ENCODE peak calls at places on chromosomes 5 and 9, in ten cellular contexts. W is heart right ventricle, V is psoas muscle, A is fibroblast of lung, M is K562, Z is tibial nerve, C is suprapubic skin, D is upper lobe of right lung, N is left ventricle myocardium inferior, E is PC-9. U is an unnamed sample.
A peak's percentile ranks its signal among the peaks of the same experiment; 100 is the strongest.

GRCh38 chr5:124732349-124732875 is 14.0 kb downstream of the ZNF608 start:
- DNase-seq in D (no peak), M (no peak), Z (no peak), N (no peak), W (no peak), E (no peak), A (no peak), V (no peak), C (no peak), U (no peak)

GRCh38 chr5:172140120-172140519 is 47.9 kb downstream of the STK10 start:
- DNase-seq in E (no peak), D (no peak), A (no peak), Z (no peak), C (peak; percentile 17), W (no peak), N (no peak), M (no peak), V (no peak), U (no peak)

GRCh38 chr5:113075019-113075418 is 98.4 kb downstream of the DCP2 start:
- DNase-seq in E (no peak), Z (no peak), D (no peak), W (no peak), M (no peak), C (no peak), A (no peak), N (no peak), V (no peak), U (no peak)

GRCh38 chr5:68932830-68933434 is 160.9 kb upstream of the SLC30A5 start:
- DNase-seq in Z (no peak), D (no peak), V (no peak), E (no peak), A (peak; percentile 9), M (peak; percentile 50), N (no peak), C (no peak), W (no peak), U (no peak)

GRCh38 chr5:172906888-172907287 is 52.3 kb upstream of the RPL26L1 start:
- DNase-seq in V (no peak), C (no peak), Z (no peak), N (no peak), M (no peak), D (no peak), W (no peak), A (no peak), E (no peak), U (no peak)

GRCh38 chr5:10301842-10302610 is 5.7 kb downstream of the CMBL start:
- DNase-seq in N (peak; percentile 86), V (peak; percentile 96), Z (no peak), A (peak; percentile 42), D (peak; percentile 93), E (peak; percentile 98), M (no peak), W (peak; percentile 85), C (no peak), U (peak; percentile 86)

GRCh38 chr5:157603333-157604190 is 28.0 kb upstream of the ADAM19 start:
- DNase-seq in W (no peak), Z (no peak), A (peak; percentile 98), E (peak; percentile 29), D (no peak), M (no peak), V (no peak), C (no peak), N (no peak), U (no peak)

GRCh38 chr5:170681013-170681433 is 102.5 kb upstream of the GABRP start:
- DNase-seq in V (no peak), W (peak; percentile 16), E (no peak), M (peak; percentile 26), Z (no peak), C (no peak), A (peak; percentile 37), N (peak; percentile 15), D (no peak), U (no peak)

GRCh38 chr5:74945561-74946165 is 79.5 kb upstream of the FAM169A start:
- DNase-seq in E (no peak), M (no peak), V (no peak), N (no peak), W (no peak), D (no peak), C (no peak), A (no peak), Z (no peak), U (no peak)
- TF ChIP-seq CTCF in E (no peak), M (no peak), V (no peak), N (no peak), W (no peak), D (no peak), C (no peak), A (no peak), Z (no peak), U (no peak)

GRCh38 chr5:57575839-57576238 is 93.2 kb upstream of the ACTBL2 start:
- DNase-seq in E (no peak), D (no peak), A (no peak), C (no peak), W (no peak), Z (no peak), M (peak; percentile 20), N (no peak), V (no peak), U (no peak)

GRCh38 chr5:57581222-57581621 is 98.6 kb upstream of the ACTBL2 start:
- DNase-seq in Z (no peak), M (no peak), D (no peak), W (no peak), A (no peak), N (no peak), E (no peak), C (no peak), V (no peak), U (no peak)

GRCh38 chr5:57581772-57582171 is 99.2 kb upstream of the ACTBL2 start:
- DNase-seq in E (no peak), A (peak; percentile 14), M (no peak), W (no peak), C (no peak), D (no peak), V (no peak), N (no peak), Z (no peak), U (no peak)

GRCh38 chr5:57577432-57578175 is 95.0 kb upstream of the ACTBL2 start:
- DNase-seq in M (no peak), D (no peak), Z (no peak), E (no peak), W (no peak), V (no peak), N (no peak), C (no peak), A (no peak), U (no peak)

GRCh38 chr5:57576317-57576716 is 93.7 kb upstream of the ACTBL2 start:
- DNase-seq in N (no peak), D (no peak), C (no peak), E (no peak), M (no peak), W (no peak), A (no peak), Z (no peak), V (no peak), U (no peak)
- H3K4me3 ChIP-seq in N (no peak overlapping the region), D (no peak overlapping the region), C (no peak overlapping the region), E (no peak overlapping the region), M (no peak overlapping the region), W (no peak overlapping the region), A (no peak overlapping the region), Z (no peak overlapping the region), V (no peak overlapping the region), U (no peak overlapping the region)

GRCh38 chr5:107400328-107400727 is 270.4 kb downstream of the EFNA5 start:
- DNase-seq in M (no peak), E (no peak), N (no peak), D (no peak), C (no peak), V (no peak), W (no peak), Z (no peak), A (no peak), U (no peak)

GRCh38 chr5:107401470-107402085 is 269.2 kb downstream of the EFNA5 start:
- DNase-seq in V (no peak), M (no peak), E (no peak), C (no peak), Z (no peak), N (no peak), D (no peak), A (no peak), W (no peak), U (no peak)

GRCh38 chr5:107402881-107403280 is 267.9 kb downstream of the EFNA5 start:
- DNase-seq in Z (peak; percentile 44), D (no peak), C (no peak), A (no peak), N (no peak), W (no peak), V (no peak), E (no peak), M (no peak), U (no peak)

GRCh38 chr5:107404595-107405366 is 266.0 kb downstream of the EFNA5 start:
- DNase-seq in E (no peak), A (no peak), M (no peak), Z (no peak), D (no peak), V (no peak), N (no peak), C (no peak), W (no peak), U (no peak)

DNA sequence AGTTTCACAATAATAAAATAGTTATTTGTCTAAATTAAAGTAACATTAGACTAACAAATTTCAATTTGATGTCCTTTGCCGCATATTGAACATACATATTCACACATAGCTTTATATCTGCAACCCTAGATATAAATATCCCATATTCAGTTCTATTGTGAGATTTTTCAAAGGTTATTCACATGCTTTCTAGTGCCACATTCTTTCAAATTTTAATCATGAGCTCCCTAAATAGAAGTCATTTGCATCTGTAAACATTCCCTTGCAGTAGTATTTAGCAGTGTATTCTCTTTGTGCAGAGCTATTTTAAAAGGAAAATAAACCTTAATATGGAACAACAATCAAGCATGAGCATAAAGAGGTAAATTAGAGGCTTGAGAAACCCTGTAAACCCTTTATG is 267.2 kb downstream of the EFNA5 start:
- DNase-seq in W (no peak), N (no peak), D (no peak), V (no peak), C (no peak), A (no peak), Z (no peak), M (no peak), E (no peak), U (no peak)
- H3K4me1 ChIP-seq in W (no peaks in the 10 kb centered on the region), N (peaks cover 30% of the 10 kb centered on the region), D (no peaks in the 10 kb centered on the region), V (peaks cover 4% of the 10 kb centered on the region), C (peaks cover 37% of the 10 kb centered on the region), A (no peaks in the 10 kb centered on the region), Z (no peaks in the 10 kb centered on the region), M (no peaks in the 10 kb centered on the region), E (peaks cover 13% of the 10 kb centered on the region), U (peaks cover 4% of the 10 kb centered on the region)

GRCh38 chr9:83219924-83220438 is 157.0 kb upstream of the RASEF start:
- DNase-seq in V (no peak), D (no peak), M (no peak), E (no peak), W (no peak), C (no peak), N (no peak), A (no peak), Z (no peak), U (no peak)

GRCh38 chr9:83220737-83221136 is 157.8 kb upstream of the RASEF start:
- DNase-seq in C (no peak), E (no peak), W (no peak), A (peak; percentile 90), N (no peak), Z (no peak), M (no peak), V (no peak), D (no peak), U (no peak)

GRCh38 chr9:83218411-83219090 is 155.6 kb upstream of the RASEF start:
- DNase-seq in W (no peak), M (no peak), E (peak; percentile 17), A (no peak), D (no peak), C (no peak), V (no peak), N (no peak), Z (no peak), U (no peak)

DNA sequence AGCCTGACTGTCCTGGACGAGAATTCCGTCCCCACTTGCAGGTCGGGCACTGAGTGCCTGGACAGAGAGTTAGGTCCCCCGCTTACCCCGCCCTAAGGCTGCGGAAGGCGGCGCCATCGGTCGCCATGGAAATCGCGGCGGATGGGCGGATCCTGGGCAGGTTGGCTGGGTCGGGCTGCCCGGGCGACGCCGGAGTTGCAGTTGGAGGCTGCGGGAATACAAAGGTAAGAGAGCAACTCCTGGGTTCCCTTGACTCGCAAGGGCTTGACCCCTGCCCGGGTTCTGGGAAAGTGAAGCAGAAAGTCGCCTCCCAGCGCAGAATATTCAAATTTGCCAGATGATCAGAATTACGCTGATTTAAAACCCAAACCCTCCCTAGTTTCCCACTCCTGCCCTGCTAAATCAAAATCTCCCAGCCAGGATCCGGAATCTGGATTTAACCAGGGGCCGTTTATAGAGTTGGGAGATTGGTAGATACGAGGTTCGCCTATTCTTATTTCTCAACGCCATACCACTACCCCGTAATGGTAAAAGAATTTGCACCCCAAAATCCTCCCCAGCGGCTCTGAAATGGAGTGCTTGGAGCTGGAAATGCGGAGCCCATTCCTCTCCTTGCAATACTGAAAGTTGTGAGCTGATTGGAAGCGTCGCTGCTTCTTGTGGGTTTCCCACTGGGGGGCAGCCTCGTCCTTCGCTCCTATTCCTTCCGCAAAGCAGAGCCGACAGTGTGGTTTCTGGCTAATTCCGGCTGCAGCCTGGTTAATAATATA is 156.4 kb upstream of the RASEF start:
- DNase-seq in Z (peak; percentile 60), E (peak; percentile 61), V (peak; percentile 86), C (peak; percentile 67), N (peak; percentile 79), M (peak; percentile 23), D (peak; percentile 93), W (peak; percentile 87), A (peak; percentile 88), U (peak; percentile 85)
- TF ChIP-seq CTCF in Z (no peak), E (no peak), V (peak; percentile 35), C (peak; percentile 57), N (peak; percentile 91), M (no peak), D (peak; percentile 79), W (peak; percentile 66), A (peak; percentile 77), U (peak; percentile 43)

U was measured in left lung.